ENCODE peak calls at places on chromosomes 16 and 17, in six cellular contexts. Z, B, G, Y, D and N are unnamed samples.

GRCh38 chr16:85465328-85466307 is 147.5 kb upstream of the GSE1 start:
- DNase-seq in B (peak), Y (no peak), Z (peak), D (no peak), G (peak), N (no peak)

GRCh38 chr17:48611681-48612455 is 1.1 kb upstream of the HOXB7 start:
- DNase-seq in D (no peak), B (no peak), Y (no peak), G (no peak), Z (no peak), N (peak)

GRCh38 chr17:40122944-40123810 is 1.4 kb downstream of the MSL1 start:
- DNase-seq in B (peak), Z (peak), D (peak), Y (no peak), G (peak), N (peak)

GRCh38 chr16:85335584-85336492 is 223.6 kb upstream of the CIBAR2 start:
- DNase-seq in D (no peak), B (peak), Y (no peak), G (peak), Z (no peak), N (peak)

GRCh38 chr17:73909156-73909555 is 264.9 kb upstream of the SDK2 start:
- DNase-seq in Y (no peak), B (no peak), Z (no peak), G (no peak), D (no peak), N (no peak)

GRCh38 chr16:53805747-53806146 is 101.8 kb downstream of the FTO start:
- DNase-seq in D (no peak), Z (no peak), Y (no peak), B (no peak), G (no peak), N (no peak)

GRCh38 chr16:24677388-24677787 is 52.1 kb upstream of the TNRC6A start:
- DNase-seq in G (no peak), Z (no peak), B (no peak), D (no peak), Y (no peak), N (no peak)

GRCh38 chr16:3004781-3005284 is 7.9 kb upstream of the CLDN9 start:
- DNase-seq in D (no peak), B (no peak), G (no peak), Y (no peak), Z (no peak), N (no peak)